ENCODE peak calls at places on chromosomes 12 and 14, in seven cellular contexts. One of them, this sample, is unnamed.

GRCh38 chr14:72758420-72758819 is 135.5 kb downstream of the DPF3 start:
- DNase-seq in right cardiac atrium: no peak
- DNase-seq in thoracic aorta: no peak
- DNase-seq in CD8-positive, alpha-beta memory T cell: no peak
- DNase-seq in ovary: no peak
- DNase-seq in SK-N-SH: no peak
- DNase-seq in lower lobe of right lung: no peak
- DNase-seq in this sample: no peak

GRCh38 chr12:121580959-121581680 is at the start of gene KDM2B:
- DNase-seq in right cardiac atrium: no peak
- DNase-seq in thoracic aorta: no peak
- DNase-seq in CD8-positive, alpha-beta memory T cell: no peak
- DNase-seq in ovary: no peak
- DNase-seq in SK-N-SH: peak
- DNase-seq in lower lobe of right lung: no peak
- DNase-seq in this sample: peak

GRCh38 chr12:124391340-124392261 is 96.7 kb downstream of the RFLNA start:
- DNase-seq in right cardiac atrium: peak
- DNase-seq in thoracic aorta: no peak
- DNase-seq in CD8-positive, alpha-beta memory T cell: no peak
- DNase-seq in ovary: no peak
- DNase-seq in SK-N-SH: no peak
- DNase-seq in lower lobe of right lung: peak
- DNase-seq in this sample: no peak

GRCh38 chr12:113802966-113803828 is 162.9 kb downstream of the RBM19 start:
- DNase-seq in right cardiac atrium: no peak
- DNase-seq in thoracic aorta: no peak
- DNase-seq in CD8-positive, alpha-beta memory T cell: no peak
- DNase-seq in ovary: no peak
- DNase-seq in SK-N-SH: no peak
- DNase-seq in lower lobe of right lung: no peak
- DNase-seq in this sample: no peak

GRCh38 chr14:61192970-61193369 is 88.2 kb downstream of the TMEM30B start:
- DNase-seq in right cardiac atrium: no peak
- DNase-seq in thoracic aorta: no peak
- DNase-seq in CD8-positive, alpha-beta memory T cell: no peak
- DNase-seq in ovary: no peak
- DNase-seq in SK-N-SH: no peak
- DNase-seq in lower lobe of right lung: no peak
- DNase-seq in this sample: no peak

GRCh38 chr14:93969082-93969828 is 7.1 kb downstream of the ASB2 start:
- DNase-seq in right cardiac atrium: no peak
- DNase-seq in thoracic aorta: no peak
- DNase-seq in CD8-positive, alpha-beta memory T cell: no peak
- DNase-seq in ovary: no peak
- DNase-seq in SK-N-SH: no peak
- DNase-seq in lower lobe of right lung: no peak
- DNase-seq in this sample: no peak

GRCh38 chr14:71395151-71395604 is 487.9 kb downstream of the PCNX1 start:
- DNase-seq in right cardiac atrium: no peak
- DNase-seq in thoracic aorta: no peak
- DNase-seq in CD8-positive, alpha-beta memory T cell: no peak
- DNase-seq in ovary: no peak
- DNase-seq in SK-N-SH: no peak
- DNase-seq in lower lobe of right lung: no peak
- DNase-seq in this sample: no peak

GRCh38 chr12:53976172-53976822 is 1.5 kb upstream of the HOTAIR start:
- DNase-seq in right cardiac atrium: no peak
- DNase-seq in thoracic aorta: no peak
- DNase-seq in CD8-positive, alpha-beta memory T cell: no peak
- DNase-seq in ovary: no peak
- DNase-seq in SK-N-SH: no peak
- DNase-seq in lower lobe of right lung: no peak
- DNase-seq in this sample: no peak

GRCh38 chr12:132160016-132160415 is 15.8 kb downstream of the NOC4L start:
- DNase-seq in right cardiac atrium: peak
- DNase-seq in thoracic aorta: no peak
- DNase-seq in CD8-positive, alpha-beta memory T cell: no peak
- DNase-seq in ovary: no peak
- DNase-seq in SK-N-SH: no peak
- DNase-seq in lower lobe of right lung: no peak
- DNase-seq in this sample: no peak

GRCh38 chr12:81588609-81589008 is 170.5 kb downstream of the PPFIA2 start:
- DNase-seq in right cardiac atrium: no peak
- DNase-seq in thoracic aorta: no peak
- DNase-seq in CD8-positive, alpha-beta memory T cell: no peak
- DNase-seq in ovary: no peak
- DNase-seq in SK-N-SH: no peak
- DNase-seq in lower lobe of right lung: no peak
- DNase-seq in this sample: no peak

GRCh38 chr12:102029148-102029547 is 32.6 kb downstream of the WASHC3 start:
- DNase-seq in right cardiac atrium: no peak
- DNase-seq in thoracic aorta: no peak
- DNase-seq in CD8-positive, alpha-beta memory T cell: no peak
- DNase-seq in ovary: no peak
- DNase-seq in SK-N-SH: no peak
- DNase-seq in lower lobe of right lung: no peak
- DNase-seq in this sample: no peak

GRCh38 chr14:77000340-77001235 is 27.9 kb downstream of the IRF2BPL start:
- DNase-seq in right cardiac atrium: peak
- DNase-seq in thoracic aorta: no peak
- DNase-seq in CD8-positive, alpha-beta memory T cell: no peak
- DNase-seq in ovary: peak
- DNase-seq in SK-N-SH: peak
- DNase-seq in lower lobe of right lung: no peak
- DNase-seq in this sample: peak

GRCh38 chr12:42145552-42146215 is 1.0 kb upstream of the GXYLT1 start:
- DNase-seq in right cardiac atrium: no peak
- DNase-seq in thoracic aorta: no peak
- DNase-seq in CD8-positive, alpha-beta memory T cell: no peak
- DNase-seq in ovary: no peak
- DNase-seq in SK-N-SH: no peak
- DNase-seq in lower lobe of right lung: no peak
- DNase-seq in this sample: no peak

GRCh38 chr12:45907955-45908354 is 82.4 kb downstream of the SCAF11 start:
- DNase-seq in right cardiac atrium: no peak
- DNase-seq in thoracic aorta: no peak
- DNase-seq in CD8-positive, alpha-beta memory T cell: no peak
- DNase-seq in ovary: no peak
- DNase-seq in SK-N-SH: no peak
- DNase-seq in lower lobe of right lung: no peak
- DNase-seq in this sample: no peak

GRCh38 chr14:52399886-52400599 is 85.9 kb downstream of the PTGER2 start:
- DNase-seq in right cardiac atrium: no peak
- DNase-seq in thoracic aorta: no peak
- DNase-seq in CD8-positive, alpha-beta memory T cell: no peak
- DNase-seq in ovary: no peak
- DNase-seq in SK-N-SH: no peak
- DNase-seq in lower lobe of right lung: no peak
- DNase-seq in this sample: no peak

GRCh38 chr14:94893411-94894160 is 123.7 kb upstream of the GSC start:
- DNase-seq in right cardiac atrium: no peak
- DNase-seq in thoracic aorta: no peak
- DNase-seq in CD8-positive, alpha-beta memory T cell: no peak
- DNase-seq in ovary: no peak
- DNase-seq in SK-N-SH: no peak
- DNase-seq in lower lobe of right lung: no peak
- DNase-seq in this sample: no peak

GRCh38 chr12:113456761-113457160 is 14.9 kb downstream of the LHX5 start:
- DNase-seq in right cardiac atrium: no peak
- DNase-seq in thoracic aorta: no peak
- DNase-seq in CD8-positive, alpha-beta memory T cell: no peak
- DNase-seq in ovary: no peak
- DNase-seq in SK-N-SH: no peak
- DNase-seq in lower lobe of right lung: no peak
- DNase-seq in this sample: no peak

GRCh38 chr12:47078733-47079364 is 572 bp upstream of the PCED1B start:
- DNase-seq in right cardiac atrium: peak
- DNase-seq in thoracic aorta: no peak
- DNase-seq in CD8-positive, alpha-beta memory T cell: peak
- DNase-seq in ovary: peak
- DNase-seq in SK-N-SH: no peak
- DNase-seq in lower lobe of right lung: peak
- DNase-seq in this sample: peak

GRCh38 chr12:62677355-62677754 is 210.7 kb downstream of the MON2 start:
- DNase-seq in right cardiac atrium: no peak
- DNase-seq in thoracic aorta: no peak
- DNase-seq in CD8-positive, alpha-beta memory T cell: no peak
- DNase-seq in ovary: no peak
- DNase-seq in SK-N-SH: no peak
- DNase-seq in lower lobe of right lung: no peak
- DNase-seq in this sample: no peak

GRCh38 chr12:5043589-5044419 is at the start of gene KCNA5:
- DNase-seq in right cardiac atrium: peak
- DNase-seq in thoracic aorta: no peak
- DNase-seq in CD8-positive, alpha-beta memory T cell: no peak
- DNase-seq in ovary: peak
- DNase-seq in SK-N-SH: peak
- DNase-seq in lower lobe of right lung: no peak
- DNase-seq in this sample: peak

GRCh38 chr12:122732611-122733010 is 2.0 kb upstream of the HCAR1 start:
- DNase-seq in right cardiac atrium: no peak
- DNase-seq in thoracic aorta: no peak
- DNase-seq in CD8-positive, alpha-beta memory T cell: no peak
- DNase-seq in ovary: no peak
- DNase-seq in SK-N-SH: no peak
- DNase-seq in lower lobe of right lung: no peak
- DNase-seq in this sample: no peak

GRCh38 chr12:132618683-132619043 is at the start of gene P2RX2:
- DNase-seq in right cardiac atrium: no peak
- DNase-seq in thoracic aorta: no peak
- DNase-seq in CD8-positive, alpha-beta memory T cell: no peak
- DNase-seq in ovary: no peak
- DNase-seq in SK-N-SH: peak
- DNase-seq in lower lobe of right lung: no peak
- DNase-seq in this sample: no peak

GRCh38 chr12:95977764-95978305 is 18.3 kb downstream of the HAL start:
- DNase-seq in right cardiac atrium: no peak
- DNase-seq in thoracic aorta: no peak
- DNase-seq in CD8-positive, alpha-beta memory T cell: no peak
- DNase-seq in ovary: no peak
- DNase-seq in SK-N-SH: no peak
- DNase-seq in lower lobe of right lung: no peak
- DNase-seq in this sample: no peak

GRCh38 chr14:61202124-61202523 is 79.0 kb downstream of the TMEM30B start:
- DNase-seq in right cardiac atrium: no peak
- DNase-seq in thoracic aorta: no peak
- DNase-seq in CD8-positive, alpha-beta memory T cell: no peak
- DNase-seq in ovary: no peak
- DNase-seq in SK-N-SH: no peak
- DNase-seq in lower lobe of right lung: no peak
- DNase-seq in this sample: no peak

GRCh38 chr12:105419606-105420005 is 89.1 kb downstream of the C12orf75 start:
- DNase-seq in right cardiac atrium: no peak
- DNase-seq in thoracic aorta: no peak
- DNase-seq in CD8-positive, alpha-beta memory T cell: no peak
- DNase-seq in ovary: no peak
- DNase-seq in SK-N-SH: no peak
- DNase-seq in lower lobe of right lung: no peak
- DNase-seq in this sample: no peak

GRCh38 chr14:91406982-91407381 is 10.6 kb downstream of the CCDC88C start:
- DNase-seq in right cardiac atrium: no peak
- DNase-seq in thoracic aorta: no peak
- DNase-seq in CD8-positive, alpha-beta memory T cell: no peak
- DNase-seq in ovary: no peak
- DNase-seq in SK-N-SH: no peak
- DNase-seq in lower lobe of right lung: no peak
- DNase-seq in this sample: no peak
- H3K27ac ChIP-seq in right cardiac atrium: no peak
- H3K27ac ChIP-seq in thoracic aorta: no peak
- H3K27ac ChIP-seq in CD8-positive, alpha-beta memory T cell: peak
- H3K27ac ChIP-seq in ovary: no peak
- H3K27ac ChIP-seq in SK-N-SH: no peak
- H3K27ac ChIP-seq in lower lobe of right lung: peak
- H3K27ac ChIP-seq in this sample: no peak

GRCh38 chr14:53516261-53516774 is 363.2 kb upstream of the DDHD1 start:
- DNase-seq in right cardiac atrium: no peak
- DNase-seq in thoracic aorta: no peak
- DNase-seq in CD8-positive, alpha-beta memory T cell: no peak
- DNase-seq in ovary: no peak
- DNase-seq in SK-N-SH: no peak
- DNase-seq in lower lobe of right lung: no peak
- DNase-seq in this sample: no peak
- H3K27ac ChIP-seq in right cardiac atrium: no peak
- H3K27ac ChIP-seq in thoracic aorta: no peak
- H3K27ac ChIP-seq in CD8-positive, alpha-beta memory T cell: no peak
- H3K27ac ChIP-seq in ovary: no peak
- H3K27ac ChIP-seq in SK-N-SH: no peak
- H3K27ac ChIP-seq in lower lobe of right lung: no peak
- H3K27ac ChIP-seq in this sample: no peak

GRCh38 chr14:91230363-91231035 is 14.0 kb downstream of the GPR68 start:
- DNase-seq in right cardiac atrium: no peak
- DNase-seq in thoracic aorta: no peak
- DNase-seq in CD8-positive, alpha-beta memory T cell: no peak
- DNase-seq in ovary: no peak
- DNase-seq in SK-N-SH: no peak
- DNase-seq in lower lobe of right lung: no peak
- DNase-seq in this sample: no peak
- H3K27ac ChIP-seq in right cardiac atrium: no peak
- H3K27ac ChIP-seq in thoracic aorta: no peak
- H3K27ac ChIP-seq in CD8-positive, alpha-beta memory T cell: no peak
- H3K27ac ChIP-seq in ovary: no peak
- H3K27ac ChIP-seq in SK-N-SH: no peak
- H3K27ac ChIP-seq in lower lobe of right lung: peak
- H3K27ac ChIP-seq in this sample: no peak

DNA sequence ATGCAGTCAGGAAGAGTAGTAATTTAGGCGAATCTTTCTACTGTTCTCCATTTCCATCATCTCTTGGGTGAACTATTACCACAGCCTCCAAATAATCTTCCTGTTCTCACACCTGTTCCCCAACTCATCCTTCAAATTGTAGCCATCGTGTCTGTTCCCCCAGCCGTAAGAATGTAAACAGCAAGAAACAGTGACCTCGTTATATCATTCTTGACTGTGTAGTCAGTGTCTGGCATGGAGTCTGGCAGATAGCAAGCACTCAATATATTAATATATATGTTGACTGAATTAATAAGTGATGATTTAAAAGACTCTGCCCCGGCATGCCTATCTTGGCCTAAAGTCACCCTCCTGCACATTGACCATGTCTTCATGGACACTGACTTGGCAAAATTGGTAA is 20.3 kb downstream of the PDE6H start:
- DNase-seq in right cardiac atrium: no peak
- DNase-seq in thoracic aorta: no peak
- DNase-seq in CD8-positive, alpha-beta memory T cell: no peak
- DNase-seq in ovary: no peak
- DNase-seq in SK-N-SH: no peak
- DNase-seq in lower lobe of right lung: no peak
- DNase-seq in this sample: no peak
- H3K27ac ChIP-seq in right cardiac atrium: no peak
- H3K27ac ChIP-seq in thoracic aorta: no peak
- H3K27ac ChIP-seq in CD8-positive, alpha-beta memory T cell: no peak
- H3K27ac ChIP-seq in ovary: no peak
- H3K27ac ChIP-seq in SK-N-SH: peak
- H3K27ac ChIP-seq in lower lobe of right lung: no peak
- H3K27ac ChIP-seq in this sample: no peak

DNA sequence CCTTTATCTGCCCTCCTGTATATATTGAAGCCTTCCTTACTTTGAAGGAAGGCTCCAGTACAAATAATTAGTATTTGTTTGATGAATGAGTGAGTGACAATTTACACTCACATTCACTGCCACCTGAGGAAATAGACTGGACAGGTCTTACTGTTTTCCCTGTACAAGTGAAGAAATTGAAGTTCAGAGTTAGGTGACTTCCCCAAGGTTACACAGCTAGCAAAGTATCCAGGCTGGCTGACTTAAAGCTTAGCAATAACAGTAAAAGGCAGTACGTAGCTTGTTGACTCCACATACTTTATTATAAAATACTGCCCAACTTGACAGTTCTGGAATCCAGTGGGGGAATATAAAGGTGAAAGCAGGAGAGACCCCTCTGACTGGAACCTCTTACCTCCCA is 2.6 kb upstream of the KRT18 start:
- DNase-seq in right cardiac atrium: no peak
- DNase-seq in thoracic aorta: no peak
- DNase-seq in CD8-positive, alpha-beta memory T cell: no peak
- DNase-seq in ovary: no peak
- DNase-seq in SK-N-SH: no peak
- DNase-seq in lower lobe of right lung: no peak
- DNase-seq in this sample: no peak
- H3K27ac ChIP-seq in right cardiac atrium: no peak
- H3K27ac ChIP-seq in thoracic aorta: no peak
- H3K27ac ChIP-seq in CD8-positive, alpha-beta memory T cell: no peak
- H3K27ac ChIP-seq in ovary: no peak
- H3K27ac ChIP-seq in SK-N-SH: peak
- H3K27ac ChIP-seq in lower lobe of right lung: peak
- H3K27ac ChIP-seq in this sample: peak